ENCODE peak calls at places on chromosomes 3 and 15, in seven cellular contexts. V is IMR-90, L is neuronal stem cell, Y is trophoblast cell, Q is mesenchymal stem cell, N is mesendoderm, P is H1. C is an unnamed sample. For H3K79me1, the result is how much of the 10 kb centered on the place peaks cover.

GRCh38 chr3:149576071-149576564 is 81.7 kb downstream of the WWTR1 start:
- DNase-seq in V (peak), L (no peak), Y (no peak), Q (peak), N (peak), P (no peak), C (peak)

GRCh38 chr3:48431224-48432029 is 1.5 kb upstream of the PLXNB1 start:
- DNase-seq in V (no peak), L (no peak), Y (no peak), Q (no peak), N (no peak), P (no peak), C (no peak)

GRCh38 chr15:52241489-52241888 is 50.3 kb upstream of the GNB5 start:
- DNase-seq in V (no peak), L (no peak), Y (no peak), Q (no peak), N (no peak), P (no peak), C (no peak)

GRCh38 chr3:132004571-132004970 is 30.2 kb downstream of the CPNE4 start:
- DNase-seq in V (no peak), L (no peak), Y (no peak), Q (no peak), N (no peak), P (no peak), C (no peak)

GRCh38 chr15:101597360-101597928 is 54.7 kb downstream of the TM2D3 start:
- DNase-seq in V (no peak), L (no peak), Y (no peak), Q (no peak), N (no peak), P (no peak), C (no peak)

GRCh38 chr3:129758921-129759320 is 134.6 kb downstream of the TMCC1 start:
- DNase-seq in V (no peak), L (no peak), Y (no peak), Q (peak), N (no peak), P (no peak), C (no peak)

GRCh38 chr15:56001476-56002078 is 8.2 kb upstream of the NEDD4 start:
- DNase-seq in V (no peak), L (no peak), Y (no peak), Q (no peak), N (no peak), P (no peak), C (no peak)

GRCh38 chr3:51963951-51964451 is 3.3 kb downstream of the PCBP4 start:
- DNase-seq in V (no peak), L (no peak), Y (no peak), Q (no peak), N (no peak), P (no peak), C (no peak)

GRCh38 chr15:47803767-47804166 is 86.5 kb downstream of the SEMA6D start:
- DNase-seq in V (no peak), L (no peak), Y (no peak), Q (no peak), N (no peak), P (no peak), C (no peak)

GRCh38 chr15:44136991-44137477 is 58.0 kb downstream of the FRMD5 start:
- DNase-seq in V (no peak), L (no peak), Y (no peak), Q (no peak), N (peak), P (no peak), C (no peak)

DNA sequence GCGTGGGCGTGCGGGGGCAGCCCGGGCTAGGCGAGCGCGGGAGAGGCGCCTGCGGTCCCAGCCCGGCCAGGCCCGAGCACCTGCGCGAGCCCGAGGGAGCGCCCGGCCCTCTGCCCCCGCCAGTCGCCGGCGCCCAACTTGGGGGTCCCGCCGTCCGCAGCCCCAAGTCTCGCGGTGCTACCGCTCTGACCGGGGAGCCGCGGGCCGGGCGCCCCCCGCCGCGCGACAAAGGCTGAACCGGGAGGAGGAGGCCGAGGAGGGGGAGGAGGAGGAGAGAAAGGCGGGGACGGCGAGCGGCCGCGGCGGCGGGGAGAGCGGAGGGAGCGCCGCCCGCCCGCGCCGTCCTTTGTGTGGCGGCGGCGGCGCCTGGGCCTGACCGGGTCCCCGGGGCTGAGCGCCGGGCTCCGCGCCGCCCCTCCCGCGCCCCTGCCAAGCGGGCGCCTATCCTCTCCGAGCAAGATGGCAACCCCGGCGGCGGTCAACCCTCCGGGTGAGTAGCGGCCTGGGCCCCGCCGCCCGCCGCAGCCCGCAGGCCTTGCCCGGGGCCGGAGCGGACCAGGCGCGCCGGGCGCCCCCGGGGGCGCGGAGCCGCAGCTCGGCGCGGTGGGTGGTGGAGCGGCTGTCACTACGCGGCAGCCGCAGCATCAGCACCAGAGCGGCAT is at the start of gene ARNT2:
- DNase-seq in V (peak), L (peak), Y (no peak), Q (no peak), N (peak), P (no peak), C (peak)
- H3K27ac ChIP-seq in V (no peak), L (peak), Y (no peak), Q (no peak), N (no peak), P (peak), C (no peak)

GRCh38 chr3:77079988-77080585 is 40.2 kb downstream of the ROBO2 start:
- DNase-seq in V (no peak), L (peak), Y (no peak), Q (no peak), N (peak), P (peak), C (peak)
- H3K79me1 ChIP-seq in V (under half), L (under half), Y (under half), Q (under half), N (under half), P (under half), C (under half)

GRCh38 chr3:152050782-152051405 is 177.5 kb downstream of the SUCNR1 start:
- DNase-seq in V (peak), L (no peak), Y (no peak), Q (peak), N (no peak), P (no peak), C (no peak)
- H2BK5ac ChIP-seq in V (peak), L (no peak), Y (no peak), Q (no peak), N (no peak), P (no peak), C (no peak)

DNA sequence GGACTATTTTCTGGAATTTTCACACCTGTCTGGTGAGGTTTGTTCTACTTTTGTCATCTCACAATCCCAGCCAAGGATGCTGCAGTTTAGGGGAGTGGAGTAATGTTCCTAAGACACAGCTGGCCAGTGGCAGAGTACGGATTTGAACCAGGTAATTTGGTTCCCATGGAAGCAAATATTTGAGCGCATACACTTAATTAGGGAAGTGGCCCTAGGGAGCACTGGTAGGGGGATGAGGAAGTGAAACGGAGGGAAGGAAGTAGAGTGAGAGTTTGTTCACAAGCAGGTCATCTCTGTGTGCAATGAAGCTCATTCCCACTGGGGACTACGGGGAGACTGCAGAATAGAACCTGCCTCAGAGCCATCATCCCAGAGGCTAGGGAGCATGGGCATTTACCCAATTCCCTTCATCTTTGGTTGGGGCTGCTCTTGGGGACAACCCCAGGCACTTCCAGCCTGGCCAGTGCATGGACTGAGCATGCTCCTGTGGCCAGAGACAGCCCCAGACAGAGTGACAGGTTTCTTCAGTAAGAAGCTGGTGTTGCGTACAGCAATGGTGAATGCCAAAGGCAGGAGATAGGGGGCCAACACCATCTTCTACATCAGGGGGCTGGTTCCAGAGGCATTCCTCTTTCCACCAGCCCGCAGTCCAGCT is 317.2 kb upstream of the PROK2 start:
- DNase-seq in V (no peak), L (no peak), Y (no peak), Q (peak), N (no peak), P (no peak), C (no peak)
- H3K27ac ChIP-seq in V (no peak), L (no peak), Y (no peak), Q (no peak), N (no peak), P (no peak), C (no peak)

GRCh38 chr3:114310701-114311100 is 16.9 kb downstream of the TIGIT start:
- DNase-seq in V (peak), L (no peak), Y (no peak), Q (no peak), N (no peak), P (no peak), C (no peak)
- H3K79me1 ChIP-seq in V (under half), L (under half), Y (under half), Q (under half), N (under half), P (under half), C (under half)

GRCh38 chr3:123124936-123125335 is 58.1 kb downstream of the PDIA5 start:
- DNase-seq in V (no peak), L (no peak), Y (no peak), Q (no peak), N (no peak), P (no peak), C (no peak)

GRCh38 chr3:123129052-123129451 is 62.2 kb downstream of the PDIA5 start:
- DNase-seq in V (no peak), L (no peak), Y (no peak), Q (no peak), N (no peak), P (no peak), C (no peak)

GRCh38 chr3:123123716-123124616 is 57.1 kb downstream of the PDIA5 start:
- DNase-seq in V (no peak), L (no peak), Y (no peak), Q (no peak), N (no peak), P (no peak), C (no peak)

GRCh38 chr3:123126653-123127052 is 59.8 kb downstream of the PDIA5 start:
- DNase-seq in V (no peak), L (no peak), Y (no peak), Q (no peak), N (no peak), P (no peak), C (no peak)

DNA sequence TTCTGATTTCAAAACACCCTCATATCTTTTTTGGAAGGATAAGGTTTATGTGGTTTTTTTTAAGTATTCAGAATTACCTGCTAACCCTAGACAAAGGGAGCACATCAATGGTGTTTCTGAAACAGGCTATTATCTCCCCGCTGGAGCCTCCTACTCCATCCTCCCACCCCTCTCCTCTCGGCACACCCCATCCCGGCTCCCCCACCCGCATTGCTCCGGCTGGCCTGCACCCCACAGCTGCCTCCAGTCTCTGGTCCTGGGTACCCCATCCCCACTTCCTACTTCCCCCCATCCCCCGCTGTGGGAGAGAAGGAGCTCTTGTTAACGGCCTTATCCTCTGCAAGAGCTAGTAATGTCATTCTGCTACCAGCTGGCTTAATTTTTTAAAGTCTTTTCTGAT is 59.2 kb downstream of the PDIA5 start:
- DNase-seq in V (no peak), L (no peak), Y (no peak), Q (no peak), N (no peak), P (no peak), C (no peak)
- H2BK5ac ChIP-seq in V (no peak), L (no peak), Y (no peak), Q (no peak), N (no peak), P (no peak), C (no peak)

GRCh38 chr3:46677096-46677702 is 16.3 kb downstream of the ALS2CL start:
- DNase-seq in V (peak), L (no peak), Y (no peak), Q (no peak), N (no peak), P (no peak), C (no peak)
- H3K27ac ChIP-seq in V (no peak), L (no peak), Y (no peak), Q (no peak), N (no peak), P (no peak), C (no peak)

C was measured in H9.